ENCODE peak calls at places on chromosomes 13 and 19, in six cellular contexts. Z is thyroid gland; A is CD4-positive, alpha-beta T cell; K is right cardiac atrium; T is Peyer's patch; Y is uterus. H is an unnamed sample.
A peak's percentile ranks its signal among the peaks of the same experiment; 100 is the strongest.

GRCh38 chr13:46656786-46657185 is 103.8 kb downstream of the LRCH1 start:
- DNase-seq in K (no peak), A (no peak), Z (no peak), T (no peak), Y (no peak), H (no peak)

GRCh38 chr19:49469828-49470614 is 4.0 kb upstream of the FLT3LG start:
- DNase-seq in Z (no peak), T (peak; percentile 88), A (peak; percentile 54), Y (no peak), K (peak; percentile 74), H (peak; percentile 40)

GRCh38 chr13:31587696-31588266 is 151.5 kb upstream of the RXFP2 start:
- DNase-seq in A (no peak), Z (no peak), Y (no peak), T (no peak), K (no peak), H (no peak)

GRCh38 chr19:34041922-34042521 is 130.3 kb upstream of the LSM14A start:
- DNase-seq in T (peak; percentile 43), A (peak; percentile 59), Z (peak; percentile 73), Y (peak; percentile 31), K (peak; percentile 87), H (peak; percentile 76)

GRCh38 chr19:34408421-34408820 is 4.2 kb downstream of the PDCD2L start:
- DNase-seq in A (no peak), Y (no peak), K (no peak), T (no peak), Z (no peak), H (no peak)

GRCh38 chr13:112851107-112852046 is 117.6 kb upstream of the MCF2L start:
- DNase-seq in Y (no peak), K (no peak), T (no peak), Z (no peak), A (no peak), H (no peak)

GRCh38 chr13:33279898-33280549 is 5.5 kb downstream of the STARD13 start:
- DNase-seq in T (no peak), A (no peak), Y (no peak), K (no peak), Z (no peak), H (no peak)

GRCh38 chr13:23175920-23176319 is 4.9 kb upstream of the SGCG start:
- DNase-seq in K (no peak), T (no peak), Z (no peak), A (no peak), Y (no peak), H (no peak)

GRCh38 chr19:38155453-38155852 is 68.6 kb downstream of the DPF1 start:
- DNase-seq in Y (no peak), A (no peak), T (no peak), Z (no peak), K (no peak), H (no peak)

GRCh38 chr19:56721714-56722113 is 50.2 kb upstream of the ZNF835 start:
- DNase-seq in T (no peak), K (no peak), Y (no peak), A (no peak), Z (no peak), H (no peak)
- H3K9me3 ChIP-seq in T (peaks cover 3% of the 10 kb centered on the region), K (no peaks in the 10 kb centered on the region), Y (no peaks in the 10 kb centered on the region), A (peaks cover 32% of the 10 kb centered on the region), Z (no peaks in the 10 kb centered on the region), H (no peaks in the 10 kb centered on the region)

GRCh38 chr19:54532528-54532927 is 29.9 kb downstream of the LAIR2 start:
- DNase-seq in A (no peak), Z (no peak), T (no peak), Y (no peak), K (no peak), H (no peak)
- H3K9me3 ChIP-seq in A (no peaks in the 10 kb centered on the region), Z (no peaks in the 10 kb centered on the region), T (no peaks in the 10 kb centered on the region), Y (no peaks in the 10 kb centered on the region), K (no peaks in the 10 kb centered on the region), H (no peaks in the 10 kb centered on the region)

GRCh38 chr19:54691582-54692293 is 29.0 kb downstream of the LILRB4 start:
- DNase-seq in K (no peak), A (no peak), Z (no peak), T (no peak), Y (no peak), H (no peak)
- H3K9me3 ChIP-seq in K (no peaks in the 10 kb centered on the region), A (no peaks in the 10 kb centered on the region), Z (no peaks in the 10 kb centered on the region), T (peaks cover 3% of the 10 kb centered on the region), Y (no peaks in the 10 kb centered on the region), H (peaks cover 4% of the 10 kb centered on the region)

GRCh38 chr19:48397636-48398328 is 4.3 kb downstream of the GRIN2D start:
- DNase-seq in T (no peak), K (no peak), Z (no peak), A (no peak), Y (no peak), H (no peak)
- H3K9me3 ChIP-seq in T (no peaks in the 10 kb centered on the region), K (no peaks in the 10 kb centered on the region), Z (no peaks in the 10 kb centered on the region), A (no peaks in the 10 kb centered on the region), Y (no peaks in the 10 kb centered on the region), H (no peaks in the 10 kb centered on the region)

DNA sequence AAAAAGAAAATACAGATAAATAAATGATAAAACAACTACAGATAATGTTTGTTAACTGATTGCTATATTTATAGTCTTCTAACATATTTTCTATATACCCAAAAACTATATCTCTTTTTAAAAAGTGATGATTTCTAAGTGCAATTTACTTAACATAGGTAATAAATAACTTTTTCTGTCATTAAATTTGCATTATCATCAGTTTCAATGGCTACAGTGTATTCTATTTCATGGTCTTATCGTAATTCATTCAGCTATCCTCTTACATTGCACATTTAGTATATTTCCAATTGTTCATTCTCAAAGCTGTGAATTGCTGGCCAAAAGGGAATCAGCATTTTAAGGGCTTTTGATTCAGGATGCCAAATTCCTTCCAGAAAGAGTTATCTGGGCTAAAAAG is 3.6 kb downstream of the ZNF180 start:
- DNase-seq in Y (no peak), Z (no peak), A (no peak), T (no peak), K (no peak), H (no peak)
- H3K9me3 ChIP-seq in Y (no peaks in the 10 kb centered on the region), Z (no peaks in the 10 kb centered on the region), A (peaks cover 71% of the 10 kb centered on the region), T (peaks cover 69% of the 10 kb centered on the region), K (peaks cover 18% of the 10 kb centered on the region), H (peaks cover 86% of the 10 kb centered on the region)

GRCh38 chr19:23914402-23915286 is at the start of gene ZNF726:
- DNase-seq in Y (peak; percentile 74), T (peak; percentile 89), A (peak; percentile 72), Z (peak; percentile 88), K (peak; percentile 94), H (peak; percentile 82)
- H3K9me3 ChIP-seq in Y (no peaks in the 10 kb centered on the region), T (peaks cover 5% of the 10 kb centered on the region), A (no peaks in the 10 kb centered on the region), Z (no peaks in the 10 kb centered on the region), K (no peaks in the 10 kb centered on the region), H (no peaks in the 10 kb centered on the region)

GRCh38 chr19:44255705-44256411 is 3.8 kb upstream of the ZNF233 start:
- DNase-seq in A (no peak), Z (no peak), K (no peak), T (no peak), Y (no peak), H (no peak)

GRCh38 chr19:44258835-44259413 is 762 bp upstream of the ZNF233 start:
- DNase-seq in A (no peak), Z (no peak), T (no peak), K (no peak), Y (no peak), H (no peak)

GRCh38 chr19:44258139-44258538 is 1.5 kb upstream of the ZNF233 start:
- DNase-seq in A (no peak), K (no peak), T (no peak), Z (no peak), Y (no peak), H (no peak)

GRCh38 chr19:44260695-44261446 is 1.2 kb downstream of the ZNF233 start:
- DNase-seq in T (no peak), Y (no peak), Z (no peak), K (no peak), A (no peak), H (no peak)

DNA sequence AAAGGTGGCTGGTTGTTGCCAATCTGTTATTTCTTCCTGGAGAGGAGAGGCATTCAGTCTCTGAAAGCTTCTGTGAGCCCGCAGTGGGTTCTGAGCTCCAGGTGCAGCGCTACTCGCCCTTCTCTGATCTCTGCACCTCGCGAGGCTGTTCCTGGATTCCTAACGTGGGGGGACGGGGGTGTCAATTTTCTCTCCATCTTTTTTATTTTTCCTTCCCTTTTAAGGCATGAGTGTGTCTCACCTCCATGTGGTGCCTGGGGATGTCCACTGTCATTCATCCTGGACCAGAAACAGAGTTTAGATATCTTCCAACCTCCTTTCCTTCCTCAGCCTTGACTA is 626 bp downstream of the ZNF233 start:
- DNase-seq in Z (no peak), Y (no peak), T (no peak), K (no peak), A (no peak), H (no peak)
- H3K9me3 ChIP-seq in Z (no peaks in the 10 kb centered on the region), Y (no peaks in the 10 kb centered on the region), T (peaks cover 37% of the 10 kb centered on the region), K (peaks cover 2% of the 10 kb centered on the region), A (peaks cover 85% of the 10 kb centered on the region), H (peaks cover 98% of the 10 kb centered on the region)

GRCh38 chr19:11749751-11750150 is 11.0 kb upstream of the ZNF823 start:
- DNase-seq in Y (no peak), K (no peak), Z (no peak), T (no peak), A (no peak), H (no peak)
- H3K9me3 ChIP-seq in Y (no peaks in the 10 kb centered on the region), K (no peaks in the 10 kb centered on the region), Z (no peaks in the 10 kb centered on the region), T (peaks cover 5% of the 10 kb centered on the region), A (peaks cover 34% of the 10 kb centered on the region), H (peaks cover 19% of the 10 kb centered on the region)

GRCh38 chr13:97460853-97461252 is 26.9 kb downstream of the RAP2A start:
- DNase-seq in Y (no peak), K (no peak), T (no peak), Z (no peak), A (no peak), H (no peak)

GRCh38 chr13:97454699-97455098 is 20.7 kb downstream of the RAP2A start:
- DNase-seq in Y (no peak), Z (no peak), T (no peak), A (no peak), K (no peak), H (no peak)

GRCh38 chr13:97456047-97456446 is 22.1 kb downstream of the RAP2A start:
- DNase-seq in Z (no peak), Y (no peak), K (no peak), T (no peak), A (no peak), H (no peak)

GRCh38 chr13:97459215-97459772 is 25.3 kb downstream of the RAP2A start:
- DNase-seq in A (no peak), K (no peak), T (no peak), Y (no peak), Z (no peak), H (no peak)

DNA sequence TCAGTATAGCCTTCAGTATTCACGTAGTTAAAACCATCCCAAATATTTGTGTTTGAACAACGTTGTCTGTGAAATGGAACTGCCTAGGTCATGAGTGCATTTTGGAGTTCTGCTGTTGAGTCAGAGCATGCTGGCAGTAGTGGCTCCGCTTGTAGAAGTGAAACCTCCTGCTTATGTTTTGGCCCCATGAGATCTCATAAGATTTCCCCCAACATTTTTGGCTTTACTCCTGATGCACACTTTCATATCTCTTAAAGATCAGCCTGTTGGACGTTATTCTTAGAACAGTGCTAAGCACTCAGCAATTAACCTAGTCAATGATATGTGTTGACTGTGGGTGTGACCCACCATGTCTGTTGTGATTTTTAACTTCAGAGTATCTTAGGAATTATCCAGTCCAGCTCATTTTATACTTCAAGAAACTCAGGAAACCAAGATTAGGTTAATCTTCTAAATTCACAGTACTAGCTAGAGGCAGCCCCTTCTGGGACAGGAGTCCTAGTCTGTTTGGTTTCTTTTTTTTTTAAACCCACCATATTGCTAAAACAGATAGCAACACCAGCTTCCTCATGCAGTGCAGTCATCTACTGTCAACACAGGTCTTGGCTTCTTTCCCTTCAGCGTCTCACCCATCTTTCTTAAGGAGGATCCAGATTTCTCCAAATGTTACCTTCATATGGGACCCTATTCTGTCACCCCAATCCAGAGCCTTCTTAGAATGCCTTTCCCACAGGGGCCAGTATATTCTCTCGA is 26.2 kb downstream of the RAP2A start:
- DNase-seq in K (peak; percentile 40), Z (no peak), T (no peak), Y (no peak), A (no peak), H (no peak)
- H3K9me3 ChIP-seq in K (no peaks in the 10 kb centered on the region), Z (no peaks in the 10 kb centered on the region), T (no peaks in the 10 kb centered on the region), Y (no peaks in the 10 kb centered on the region), A (no peaks in the 10 kb centered on the region), H (no peaks in the 10 kb centered on the region)

H was measured in stomach.